ENCODE peak calls at places on chromosome 9, in five cellular contexts. One of them, this sample, is unnamed.

GRCh38 chr9:132989014-132989310 is 10.5 kb downstream of the GFI1B start:
- DNase-seq in A549: no peak
- DNase-seq in nucleus accumbens: no peak
- DNase-seq in NCI-H2081: no peak
- DNase-seq in NCI-H774: no peak
- DNase-seq in this sample: no peak

GRCh38 chr9:119291554-119291953 is 77.7 kb downstream of the BRINP1 start:
- DNase-seq in A549: no peak
- DNase-seq in nucleus accumbens: no peak
- DNase-seq in NCI-H2081: no peak
- DNase-seq in NCI-H774: no peak
- DNase-seq in this sample: no peak

GRCh38 chr9:82332018-82332773 is 343.6 kb downstream of the SPATA31D1 start:
- DNase-seq in A549: peak
- DNase-seq in nucleus accumbens: peak
- DNase-seq in NCI-H2081: peak
- DNase-seq in NCI-H774: peak
- DNase-seq in this sample: peak

GRCh38 chr9:138072161-138072842 is 194.7 kb downstream of the CACNA1B start:
- DNase-seq in A549: no peak
- DNase-seq in nucleus accumbens: no peak
- DNase-seq in NCI-H2081: no peak
- DNase-seq in NCI-H774: no peak
- DNase-seq in this sample: no peak

GRCh38 chr9:30116673-30117217 is 2267.7 kb upstream of the ACO1 start:
- DNase-seq in A549: no peak
- DNase-seq in nucleus accumbens: no peak
- DNase-seq in NCI-H2081: no peak
- DNase-seq in NCI-H774: no peak
- DNase-seq in this sample: no peak

GRCh38 chr9:137456864-137457405 is 2.2 kb downstream of the NSMF start:
- DNase-seq in A549: no peak
- DNase-seq in nucleus accumbens: no peak
- DNase-seq in NCI-H2081: no peak
- DNase-seq in NCI-H774: no peak
- DNase-seq in this sample: no peak

GRCh38 chr9:136363606-136364368 is at the start of gene DNLZ:
- DNase-seq in A549: peak
- DNase-seq in nucleus accumbens: peak
- DNase-seq in NCI-H2081: peak
- DNase-seq in NCI-H774: peak
- DNase-seq in this sample: peak

GRCh38 chr9:34037626-34038025 is 11.1 kb downstream of the UBAP2 start:
- DNase-seq in A549: no peak
- DNase-seq in nucleus accumbens: no peak
- DNase-seq in NCI-H2081: no peak
- DNase-seq in NCI-H774: peak
- DNase-seq in this sample: no peak

GRCh38 chr9:34519321-34520020 is 3.3 kb downstream of the ENHO start:
- DNase-seq in A549: no peak
- DNase-seq in nucleus accumbens: no peak
- DNase-seq in NCI-H2081: no peak
- DNase-seq in NCI-H774: no peak
- DNase-seq in this sample: no peak

GRCh38 chr9:93599571-93600403 is 23.4 kb downstream of the PHF2 start:
- DNase-seq in A549: no peak
- DNase-seq in nucleus accumbens: no peak
- DNase-seq in NCI-H2081: peak
- DNase-seq in NCI-H774: no peak
- DNase-seq in this sample: no peak

This sample was measured in DMS79.